ENCODE peak calls at places on chromosome 11, in six cellular contexts. C is stomach, U is LNCaP clone FGC, L is adrenal gland, R is AG09309, S is esophagus muscularis mucosa. G is an unnamed sample.

GRCh38 chr11:3840289-3840869 is 380 bp downstream of the RHOG start:
- DNase-seq in C (no peak), U (no peak), L (no peak), R (no peak), S (no peak), G (no peak)

GRCh38 chr11:127643659-127644058 is 643.1 kb upstream of the KIRREL3 start:
- DNase-seq in C (no peak), U (no peak), L (no peak), R (no peak), S (no peak), G (no peak)

GRCh38 chr11:11383995-11384394 is 30.9 kb upstream of the CSNK2A3 start:
- DNase-seq in C (no peak), U (no peak), L (no peak), R (no peak), S (no peak), G (no peak)

GRCh38 chr11:77198440-77198849 is 70.4 kb downstream of the MYO7A start:
- DNase-seq in C (no peak), U (no peak), L (peak), R (no peak), S (no peak), G (no peak)

GRCh38 chr11:68014157-68014965 is 4.2 kb downstream of the ALDH3B1 start:
- DNase-seq in C (peak), U (no peak), L (peak), R (peak), S (no peak), G (peak)

GRCh38 chr11:13012037-13012693 is 3.0 kb downstream of the RASSF10 start:
- DNase-seq in C (peak), U (no peak), L (no peak), R (no peak), S (peak), G (no peak)

GRCh38 chr11:117658809-117659208 is 138.2 kb downstream of the DSCAML1 start:
- DNase-seq in C (no peak), U (no peak), L (no peak), R (no peak), S (no peak), G (no peak)

GRCh38 chr11:116111546-116111945 is 607.3 kb upstream of the CADM1 start:
- DNase-seq in C (no peak), U (no peak), L (no peak), R (no peak), S (no peak), G (no peak)

GRCh38 chr11:2990617-2991476 is 1.3 kb downstream of the NAP1L4 start:
- DNase-seq in C (no peak), U (no peak), L (no peak), R (no peak), S (no peak), G (no peak)

GRCh38 chr11:64364911-64365310 is 5.9 kb downstream of the RPS6KA4 start:
- DNase-seq in C (no peak), U (no peak), L (no peak), R (no peak), S (no peak), G (no peak)

GRCh38 chr11:86676533-86677154 is 4.2 kb upstream of the ME3 start:
- DNase-seq in C (no peak), U (no peak), L (no peak), R (no peak), S (no peak), G (no peak)

GRCh38 chr11:113475160-113475761 is at the start of gene DRD2:
- DNase-seq in C (no peak), U (no peak), L (peak), R (no peak), S (no peak), G (no peak)

GRCh38 chr11:115500547-115501503 is 3.4 kb downstream of the CADM1 start:
- DNase-seq in C (no peak), U (no peak), L (no peak), R (no peak), S (no peak), G (no peak)

GRCh38 chr11:17864478-17864941 is 129.9 kb downstream of the KCNC1 start:
- DNase-seq in C (peak), U (peak), L (no peak), R (no peak), S (no peak), G (no peak)

GRCh38 chr11:45982656-45983470 is 60.4 kb downstream of the LARGE2 start:
- DNase-seq in C (no peak), U (no peak), L (peak), R (no peak), S (no peak), G (peak)

GRCh38 chr11:130145975-130146776 is 13.4 kb upstream of the ST14 start:
- DNase-seq in C (peak), U (no peak), L (no peak), R (no peak), S (no peak), G (no peak)

GRCh38 chr11:134362192-134362901 is 30.6 kb downstream of the GLB1L2 start:
- DNase-seq in C (no peak), U (no peak), L (no peak), R (no peak), S (no peak), G (no peak)

GRCh38 chr11:45931739-45932138 is 9.3 kb downstream of the LARGE2 start:
- DNase-seq in C (no peak), U (no peak), L (peak), R (no peak), S (no peak), G (no peak)

GRCh38 chr11:8567597-8568198 is 26.3 kb downstream of the STK33 start:
- DNase-seq in C (no peak), U (no peak), L (no peak), R (no peak), S (no peak), G (peak)

GRCh38 chr11:118620529-118621070 is 13.2 kb downstream of the PHLDB1 start:
- DNase-seq in C (no peak), U (no peak), L (no peak), R (no peak), S (no peak), G (no peak)

GRCh38 chr11:45794169-45794568 is 10.8 kb upstream of the SLC35C1 start:
- DNase-seq in C (peak), U (no peak), L (no peak), R (no peak), S (no peak), G (no peak)

GRCh38 chr11:40722179-40722795 is 737.2 kb downstream of the LRRC4C start:
- DNase-seq in C (no peak), U (no peak), L (no peak), R (no peak), S (no peak), G (no peak)

GRCh38 chr11:75562836-75563484 is 907 bp downstream of the SERPINH1 start:
- DNase-seq in C (no peak), U (no peak), L (peak), R (no peak), S (no peak), G (peak)

GRCh38 chr11:71466358-71466757 is 13.4 kb downstream of the NADSYN1 start:
- DNase-seq in C (no peak), U (no peak), L (peak), R (no peak), S (no peak), G (no peak)

GRCh38 chr11:19838994-19839768 is 126.5 kb downstream of the NAV2 start:
- DNase-seq in C (no peak), U (no peak), L (no peak), R (no peak), S (no peak), G (no peak)

GRCh38 chr11:83192846-83193245 is 666 bp upstream of the ANKRD42 start:
- DNase-seq in C (no peak), U (no peak), L (no peak), R (no peak), S (no peak), G (peak)

GRCh38 chr11:83191491-83191890 is 2.0 kb upstream of the ANKRD42 start:
- DNase-seq in C (no peak), U (no peak), L (no peak), R (no peak), S (no peak), G (no peak)

GRCh38 chr11:83194284-83195175 is 1.0 kb downstream of the ANKRD42 start:
- DNase-seq in C (peak), U (no peak), L (peak), R (peak), S (peak), G (peak)

GRCh38 chr11:83193315-83194283 is at the start of gene ANKRD42:
- DNase-seq in C (peak), U (peak), L (peak), R (peak), S (peak), G (peak)

DNA sequence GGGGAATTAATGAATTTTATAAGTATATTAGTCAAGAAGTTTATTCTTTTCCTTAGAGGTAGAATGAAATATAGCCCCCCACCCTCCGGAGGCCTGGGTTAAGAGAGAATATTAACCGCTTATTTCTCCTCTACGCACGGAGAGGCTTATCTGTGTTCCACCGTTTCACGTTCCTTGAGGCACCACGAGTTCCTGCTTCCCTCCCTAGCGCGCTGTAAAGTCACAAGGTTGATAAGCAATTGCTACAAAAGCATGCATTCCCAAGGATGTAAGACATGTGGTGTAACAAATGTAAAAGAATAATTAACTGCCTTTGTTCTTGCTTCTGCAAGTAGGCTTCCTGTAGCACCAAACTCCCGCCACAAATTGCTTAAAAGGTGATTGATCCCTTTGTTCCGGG is 1.5 kb upstream of the ANKRD42 start:
- DNase-seq in C (no peak), U (no peak), L (no peak), R (no peak), S (no peak), G (no peak)
- H3K4me3 ChIP-seq in C (peak), U (peak), L (no peak), R (peak), S (peak), G (peak)

GRCh38 chr11:69734367-69734766 is 30.5 kb upstream of the FGF19 start:
- DNase-seq in C (no peak), U (no peak), L (no peak), R (no peak), S (no peak), G (no peak)

GRCh38 chr11:69734841-69735240 is 31.0 kb upstream of the FGF19 start:
- DNase-seq in C (no peak), U (no peak), L (no peak), R (no peak), S (no peak), G (no peak)

GRCh38 chr11:69731110-69731509 is 27.3 kb upstream of the FGF19 start:
- DNase-seq in C (no peak), U (no peak), L (no peak), R (no peak), S (no peak), G (no peak)

GRCh38 chr11:69730500-69730899 is 26.7 kb upstream of the FGF19 start:
- DNase-seq in C (no peak), U (no peak), L (no peak), R (no peak), S (no peak), G (no peak)

GRCh38 chr11:69732910-69733309 is 29.1 kb upstream of the FGF19 start:
- DNase-seq in C (no peak), U (no peak), L (no peak), R (no peak), S (no peak), G (no peak)
- TF ChIP-seq CTCF in C (no peak), U (no peak), L (no peak), R (no peak), S (no peak), G (no peak)

DNA sequence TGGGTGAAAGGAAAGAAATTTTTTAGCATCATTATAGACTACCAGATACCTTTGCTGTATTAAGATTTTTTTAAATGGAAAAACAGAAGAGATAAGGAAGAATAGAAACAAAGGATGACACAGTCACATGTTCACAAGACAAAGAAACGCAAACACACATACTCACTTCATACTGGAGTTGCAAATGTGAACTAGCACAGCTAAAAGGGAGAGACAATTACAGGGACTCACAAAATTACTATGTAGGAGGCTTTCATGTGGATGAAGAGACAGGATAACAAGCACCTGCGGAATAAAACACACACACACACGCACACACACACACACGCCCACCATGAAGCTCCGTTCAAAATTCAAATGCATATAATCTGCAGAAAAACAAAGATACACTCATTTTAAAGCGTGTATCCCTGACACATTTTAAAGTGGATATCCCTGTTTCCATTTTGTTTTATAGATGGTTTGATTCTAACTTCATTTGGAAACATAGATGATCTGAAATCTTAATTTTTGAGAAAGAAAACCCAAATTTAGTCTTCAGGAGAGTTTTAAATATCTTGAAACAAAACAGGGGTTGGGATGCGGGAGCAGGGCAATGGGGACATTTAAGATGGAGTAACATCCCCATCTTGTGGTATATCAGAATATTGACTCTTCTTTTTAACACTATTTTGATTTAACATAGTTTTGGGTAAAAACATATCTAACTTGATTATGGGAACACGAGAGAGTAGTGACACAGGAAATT is 36.7 kb downstream of the JRKL start:
- DNase-seq in C (no peak), U (peak), L (no peak), R (peak), S (no peak), G (peak)
- H3K4me3 ChIP-seq in C (no peak), U (no peak), L (no peak), R (no peak), S (no peak), G (no peak)

GRCh38 chr11:94740975-94741707 is 27.0 kb upstream of the AMOTL1 start:
- DNase-seq in C (no peak), U (no peak), L (peak), R (peak), S (no peak), G (peak)
- TF ChIP-seq CTCF in C (no peak), U (peak), L (peak), R (peak), S (peak), G (peak)

DNA sequence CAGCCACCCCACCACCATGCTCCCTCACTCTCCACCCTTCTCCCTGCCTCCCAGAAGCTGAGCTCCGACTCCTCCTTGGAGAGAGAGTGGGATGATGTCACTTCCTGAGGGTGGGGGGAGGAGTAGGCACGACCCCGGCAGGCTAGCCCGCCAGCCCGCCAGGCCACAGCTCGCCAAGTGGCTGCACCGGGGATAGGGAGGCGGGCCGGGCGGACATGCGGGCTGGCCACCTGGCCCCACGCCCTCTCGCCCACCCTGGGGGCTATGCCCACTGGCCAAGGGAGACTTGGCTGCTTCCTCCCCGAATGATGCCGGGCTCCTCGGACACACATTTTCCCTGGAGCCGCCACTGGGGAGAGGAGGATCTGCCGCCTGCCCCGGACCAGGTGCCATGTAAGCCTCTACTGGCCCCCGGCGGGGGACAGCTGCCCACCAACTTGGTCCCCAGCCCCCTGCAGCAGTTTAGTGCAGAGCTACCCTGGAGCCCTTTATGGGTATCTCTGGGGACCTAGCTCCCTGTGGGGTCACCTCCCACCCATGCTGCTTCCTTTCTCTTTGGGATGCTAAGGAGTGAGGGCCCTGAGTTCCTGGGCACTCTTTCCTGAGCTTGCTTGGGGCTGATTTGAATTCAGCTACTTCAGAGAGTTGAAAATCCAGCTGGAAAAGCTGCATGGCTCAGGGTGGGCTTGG is 33.7 kb upstream of the MYRF start:
- DNase-seq in C (no peak), U (no peak), L (no peak), R (no peak), S (no peak), G (peak)
- H3K4me3 ChIP-seq in C (peak), U (no peak), L (no peak), R (peak), S (peak), G (peak)

DNA sequence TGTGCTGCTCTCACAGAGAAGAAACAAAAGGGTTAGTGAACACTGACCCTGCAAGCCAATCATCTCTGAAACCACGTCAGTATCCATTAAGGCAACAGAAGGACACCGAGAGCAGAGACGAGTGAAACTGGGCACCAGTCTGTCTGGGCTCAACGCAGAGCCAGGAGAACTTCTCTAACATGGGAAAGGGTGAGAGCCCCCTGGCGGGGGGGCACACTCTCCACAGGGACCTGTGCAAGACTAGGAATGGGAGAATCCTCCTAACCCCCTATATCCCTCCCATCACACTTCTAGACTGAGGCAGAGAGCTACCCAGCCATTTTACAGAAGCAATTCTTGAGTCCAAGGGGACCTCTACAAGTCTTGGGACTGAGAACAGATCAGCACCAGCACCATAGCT is 285.8 kb downstream of the SOX6 start:
- DNase-seq in C (no peak), U (no peak), L (no peak), R (no peak), S (no peak), G (no peak)
- TF ChIP-seq CTCF in C (no peak), U (no peak), L (no peak), R (no peak), S (no peak), G (no peak)

GRCh38 chr11:121655481-121656332 is 202.9 kb upstream of the SORL1-AS1 start:
- DNase-seq in C (peak), U (peak), L (peak), R (peak), S (peak), G (peak)
- H3K4me3 ChIP-seq in C (peak), U (peak), L (no peak), R (peak), S (peak), G (peak)

GRCh38 chr11:132300283-132300682 is 929.9 kb downstream of the NTM start:
- DNase-seq in C (no peak), U (no peak), L (no peak), R (no peak), S (no peak), G (no peak)
- TF ChIP-seq CTCF in C (no peak), U (peak), L (no peak), R (peak), S (no peak), G (peak)

G was measured in fibroblast of the aortic adventitia.